ENCODE peak calls at places on chromosomes 12 and 14, in eight cellular contexts. One of them, this sample, is unnamed.

GRCh38 chr12:32201996-32202395 is 95.3 kb downstream of the BICD1 start:
- DNase-seq in HepG2: no peak
- DNase-seq in AG08395: no peak
- DNase-seq in amygdala: no peak
- DNase-seq in ELF-1: no peak
- DNase-seq in tibial nerve: no peak
- DNase-seq in WTC11: no peak
- DNase-seq in stimulated activated CD4-positive, alpha-beta T cell treated with anti-CD3 and anti-CD28 coated beads, TNF-alpha, amount 100 ng/mL, for 1 hour: no peak
- DNase-seq in this sample: no peak

GRCh38 chr12:76470028-76470939 is 89.3 kb downstream of the OSBPL8 start:
- DNase-seq in tibial nerve: no peak
- DNase-seq in stimulated activated CD4-positive, alpha-beta T cell treated with anti-CD3 and anti-CD28 coated beads, TNF-alpha, amount 100 ng/mL, for 1 hour: no peak
- DNase-seq in AG08395: peak; percentile 74
- DNase-seq in ELF-1: no peak
- DNase-seq in HepG2: no peak
- DNase-seq in WTC11: no peak
- DNase-seq in amygdala: no peak
- DNase-seq in this sample: peak; percentile 59

GRCh38 chr14:78222746-78223145 is 52.6 kb downstream of the NRXN3 start:
- DNase-seq in AG08395: no peak
- DNase-seq in stimulated activated CD4-positive, alpha-beta T cell treated with anti-CD3 and anti-CD28 coated beads, TNF-alpha, amount 100 ng/mL, for 1 hour: no peak
- DNase-seq in ELF-1: no peak
- DNase-seq in WTC11: no peak
- DNase-seq in tibial nerve: no peak
- DNase-seq in HepG2: no peak
- DNase-seq in amygdala: no peak
- DNase-seq in this sample: no peak

GRCh38 chr12:22321620-22322019 is 12.9 kb downstream of the ST8SIA1 start:
- DNase-seq in HepG2: no peak
- DNase-seq in WTC11: no peak
- DNase-seq in stimulated activated CD4-positive, alpha-beta T cell treated with anti-CD3 and anti-CD28 coated beads, TNF-alpha, amount 100 ng/mL, for 1 hour: no peak
- DNase-seq in ELF-1: no peak
- DNase-seq in AG08395: peak; percentile 14
- DNase-seq in tibial nerve: no peak
- DNase-seq in amygdala: no peak
- DNase-seq in this sample: no peak

GRCh38 chr12:33825442-33825841 is 196.9 kb upstream of the ALG10 start:
- DNase-seq in HepG2: no peak
- DNase-seq in stimulated activated CD4-positive, alpha-beta T cell treated with anti-CD3 and anti-CD28 coated beads, TNF-alpha, amount 100 ng/mL, for 1 hour: no peak
- DNase-seq in ELF-1: no peak
- DNase-seq in AG08395: no peak
- DNase-seq in WTC11: no peak
- DNase-seq in tibial nerve: no peak
- DNase-seq in amygdala: no peak
- DNase-seq in this sample: no peak

GRCh38 chr12:105948331-105948730 is 190.4 kb downstream of the NUAK1 start:
- DNase-seq in HepG2: no peak
- DNase-seq in stimulated activated CD4-positive, alpha-beta T cell treated with anti-CD3 and anti-CD28 coated beads, TNF-alpha, amount 100 ng/mL, for 1 hour: no peak
- DNase-seq in WTC11: no peak
- DNase-seq in ELF-1: no peak
- DNase-seq in tibial nerve: no peak
- DNase-seq in AG08395: no peak
- DNase-seq in amygdala: no peak
- DNase-seq in this sample: no peak

GRCh38 chr12:46267618-46268348 is 1.1 kb downstream of the SLC38A1 start:
- DNase-seq in HepG2: no peak
- DNase-seq in tibial nerve: no peak
- DNase-seq in stimulated activated CD4-positive, alpha-beta T cell treated with anti-CD3 and anti-CD28 coated beads, TNF-alpha, amount 100 ng/mL, for 1 hour: no peak
- DNase-seq in ELF-1: peak; percentile 41
- DNase-seq in WTC11: no peak
- DNase-seq in AG08395: peak; percentile 32
- DNase-seq in amygdala: no peak
- DNase-seq in this sample: peak; percentile 56

GRCh38 chr14:61280526-61281185 is 482 bp downstream of the TMEM30B start:
- DNase-seq in WTC11: peak; percentile 56
- DNase-seq in tibial nerve: peak; percentile 38
- DNase-seq in ELF-1: peak; percentile 74
- DNase-seq in HepG2: no peak
- DNase-seq in amygdala: no peak
- DNase-seq in stimulated activated CD4-positive, alpha-beta T cell treated with anti-CD3 and anti-CD28 coated beads, TNF-alpha, amount 100 ng/mL, for 1 hour: peak; percentile 45
- DNase-seq in AG08395: peak; percentile 28
- DNase-seq in this sample: peak; percentile 44

GRCh38 chr14:65877631-65878030 is 465.1 kb downstream of the FUT8 start:
- DNase-seq in WTC11: no peak
- DNase-seq in tibial nerve: no peak
- DNase-seq in AG08395: no peak
- DNase-seq in stimulated activated CD4-positive, alpha-beta T cell treated with anti-CD3 and anti-CD28 coated beads, TNF-alpha, amount 100 ng/mL, for 1 hour: no peak
- DNase-seq in amygdala: no peak
- DNase-seq in HepG2: no peak
- DNase-seq in ELF-1: no peak
- DNase-seq in this sample: no peak

GRCh38 chr12:6493580-6494350 is at the start of gene NCAPD2:
- DNase-seq in ELF-1: peak; percentile 98
- DNase-seq in AG08395: peak; percentile 99
- DNase-seq in stimulated activated CD4-positive, alpha-beta T cell treated with anti-CD3 and anti-CD28 coated beads, TNF-alpha, amount 100 ng/mL, for 1 hour: peak; percentile 85
- DNase-seq in WTC11: peak; percentile 93
- DNase-seq in tibial nerve: peak; percentile 84
- DNase-seq in HepG2: peak; percentile 94
- DNase-seq in amygdala: peak; percentile 94
- DNase-seq in this sample: peak; percentile 98

GRCh38 chr14:24944800-24945199 is 105.1 kb downstream of the STXBP6 start:
- DNase-seq in WTC11: no peak
- DNase-seq in AG08395: no peak
- DNase-seq in amygdala: no peak
- DNase-seq in stimulated activated CD4-positive, alpha-beta T cell treated with anti-CD3 and anti-CD28 coated beads, TNF-alpha, amount 100 ng/mL, for 1 hour: no peak
- DNase-seq in ELF-1: no peak
- DNase-seq in HepG2: no peak
- DNase-seq in tibial nerve: no peak
- DNase-seq in this sample: no peak

GRCh38 chr14:104143071-104143470 is 4.7 kb downstream of the KIF26A start:
- DNase-seq in ELF-1: no peak
- DNase-seq in AG08395: no peak
- DNase-seq in stimulated activated CD4-positive, alpha-beta T cell treated with anti-CD3 and anti-CD28 coated beads, TNF-alpha, amount 100 ng/mL, for 1 hour: no peak
- DNase-seq in tibial nerve: no peak
- DNase-seq in WTC11: no peak
- DNase-seq in amygdala: no peak
- DNase-seq in HepG2: no peak
- DNase-seq in this sample: no peak

GRCh38 chr12:19121449-19122018 is 8.0 kb upstream of the PLEKHA5 start:
- DNase-seq in AG08395: no peak
- DNase-seq in amygdala: no peak
- DNase-seq in HepG2: no peak
- DNase-seq in stimulated activated CD4-positive, alpha-beta T cell treated with anti-CD3 and anti-CD28 coated beads, TNF-alpha, amount 100 ng/mL, for 1 hour: no peak
- DNase-seq in ELF-1: no peak
- DNase-seq in WTC11: no peak
- DNase-seq in tibial nerve: no peak
- DNase-seq in this sample: peak; percentile 18

GRCh38 chr14:81434230-81434629 is 34.1 kb upstream of the STON2 start:
- DNase-seq in HepG2: no peak
- DNase-seq in amygdala: no peak
- DNase-seq in AG08395: no peak
- DNase-seq in stimulated activated CD4-positive, alpha-beta T cell treated with anti-CD3 and anti-CD28 coated beads, TNF-alpha, amount 100 ng/mL, for 1 hour: no peak
- DNase-seq in WTC11: no peak
- DNase-seq in tibial nerve: no peak
- DNase-seq in ELF-1: no peak
- DNase-seq in this sample: no peak

GRCh38 chr14:100576091-100577085 is 10.8 kb downstream of the BEGAIN start:
- DNase-seq in stimulated activated CD4-positive, alpha-beta T cell treated with anti-CD3 and anti-CD28 coated beads, TNF-alpha, amount 100 ng/mL, for 1 hour: no peak
- DNase-seq in tibial nerve: no peak
- DNase-seq in WTC11: peak; percentile 8
- DNase-seq in ELF-1: no peak
- DNase-seq in AG08395: no peak
- DNase-seq in amygdala: no peak
- DNase-seq in HepG2: no peak
- DNase-seq in this sample: no peak

GRCh38 chr12:112924986-112925385 is 13.3 kb upstream of the OAS3 start:
- DNase-seq in HepG2: peak; percentile 56
- DNase-seq in amygdala: no peak
- DNase-seq in ELF-1: no peak
- DNase-seq in tibial nerve: no peak
- DNase-seq in stimulated activated CD4-positive, alpha-beta T cell treated with anti-CD3 and anti-CD28 coated beads, TNF-alpha, amount 100 ng/mL, for 1 hour: no peak
- DNase-seq in AG08395: no peak
- DNase-seq in WTC11: no peak
- DNase-seq in this sample: no peak

GRCh38 chr12:75951399-75952228 is 80.0 kb downstream of the PHLDA1 start:
- DNase-seq in AG08395: no peak
- DNase-seq in amygdala: no peak
- DNase-seq in tibial nerve: no peak
- DNase-seq in ELF-1: no peak
- DNase-seq in stimulated activated CD4-positive, alpha-beta T cell treated with anti-CD3 and anti-CD28 coated beads, TNF-alpha, amount 100 ng/mL, for 1 hour: no peak
- DNase-seq in HepG2: no peak
- DNase-seq in WTC11: no peak
- DNase-seq in this sample: no peak

GRCh38 chr14:23146423-23146910 is 27.4 kb upstream of the CEBPE start:
- DNase-seq in AG08395: no peak
- DNase-seq in WTC11: no peak
- DNase-seq in ELF-1: peak; percentile 28
- DNase-seq in stimulated activated CD4-positive, alpha-beta T cell treated with anti-CD3 and anti-CD28 coated beads, TNF-alpha, amount 100 ng/mL, for 1 hour: no peak
- DNase-seq in tibial nerve: no peak
- DNase-seq in amygdala: no peak
- DNase-seq in HepG2: no peak
- DNase-seq in this sample: no peak

GRCh38 chr12:104220931-104221330 is 5.4 kb downstream of the TXNRD1 start:
- DNase-seq in ELF-1: no peak
- DNase-seq in WTC11: no peak
- DNase-seq in AG08395: no peak
- DNase-seq in tibial nerve: no peak
- DNase-seq in HepG2: no peak
- DNase-seq in amygdala: no peak
- DNase-seq in stimulated activated CD4-positive, alpha-beta T cell treated with anti-CD3 and anti-CD28 coated beads, TNF-alpha, amount 100 ng/mL, for 1 hour: no peak
- DNase-seq in this sample: no peak

GRCh38 chr12:32051511-32052299 is 54.9 kb upstream of the BICD1 start:
- DNase-seq in HepG2: no peak
- DNase-seq in ELF-1: peak; percentile 65
- DNase-seq in stimulated activated CD4-positive, alpha-beta T cell treated with anti-CD3 and anti-CD28 coated beads, TNF-alpha, amount 100 ng/mL, for 1 hour: no peak
- DNase-seq in WTC11: no peak
- DNase-seq in tibial nerve: no peak
- DNase-seq in AG08395: peak; percentile 54
- DNase-seq in amygdala: no peak
- DNase-seq in this sample: peak; percentile 49

GRCh38 chr12:95859344-95859816 is 628 bp downstream of the SNRPF start:
- DNase-seq in AG08395: peak; percentile 5
- DNase-seq in WTC11: no peak
- DNase-seq in HepG2: peak; percentile 18
- DNase-seq in tibial nerve: no peak
- DNase-seq in ELF-1: peak; percentile 37
- DNase-seq in stimulated activated CD4-positive, alpha-beta T cell treated with anti-CD3 and anti-CD28 coated beads, TNF-alpha, amount 100 ng/mL, for 1 hour: no peak
- DNase-seq in amygdala: no peak
- DNase-seq in this sample: peak; percentile 12

GRCh38 chr12:40697566-40698257 is 5.5 kb downstream of the CNTN1 start:
- DNase-seq in tibial nerve: no peak
- DNase-seq in ELF-1: no peak
- DNase-seq in stimulated activated CD4-positive, alpha-beta T cell treated with anti-CD3 and anti-CD28 coated beads, TNF-alpha, amount 100 ng/mL, for 1 hour: no peak
- DNase-seq in amygdala: no peak
- DNase-seq in HepG2: no peak
- DNase-seq in WTC11: no peak
- DNase-seq in AG08395: no peak
- DNase-seq in this sample: no peak

GRCh38 chr14:103686831-103687485 is 28.3 kb downstream of the XRCC3 start:
- DNase-seq in AG08395: no peak
- DNase-seq in ELF-1: no peak
- DNase-seq in HepG2: no peak
- DNase-seq in amygdala: no peak
- DNase-seq in tibial nerve: no peak
- DNase-seq in stimulated activated CD4-positive, alpha-beta T cell treated with anti-CD3 and anti-CD28 coated beads, TNF-alpha, amount 100 ng/mL, for 1 hour: no peak
- DNase-seq in WTC11: no peak
- DNase-seq in this sample: no peak

GRCh38 chr12:115378296-115378695 is 694.3 kb upstream of the TBX3 start:
- DNase-seq in tibial nerve: no peak
- DNase-seq in ELF-1: no peak
- DNase-seq in HepG2: no peak
- DNase-seq in stimulated activated CD4-positive, alpha-beta T cell treated with anti-CD3 and anti-CD28 coated beads, TNF-alpha, amount 100 ng/mL, for 1 hour: no peak
- DNase-seq in WTC11: no peak
- DNase-seq in AG08395: no peak
- DNase-seq in amygdala: no peak
- DNase-seq in this sample: no peak

GRCh38 chr12:51845451-51845850 is 3.1 kb downstream of the FIGNL2 start:
- DNase-seq in amygdala: no peak
- DNase-seq in WTC11: no peak
- DNase-seq in AG08395: no peak
- DNase-seq in ELF-1: no peak
- DNase-seq in stimulated activated CD4-positive, alpha-beta T cell treated with anti-CD3 and anti-CD28 coated beads, TNF-alpha, amount 100 ng/mL, for 1 hour: no peak
- DNase-seq in tibial nerve: no peak
- DNase-seq in HepG2: peak; percentile 47
- DNase-seq in this sample: no peak

GRCh38 chr12:32379667-32380066 is 19.7 kb upstream of the FGD4 start:
- DNase-seq in ELF-1: no peak
- DNase-seq in stimulated activated CD4-positive, alpha-beta T cell treated with anti-CD3 and anti-CD28 coated beads, TNF-alpha, amount 100 ng/mL, for 1 hour: no peak
- DNase-seq in tibial nerve: no peak
- DNase-seq in HepG2: peak; percentile 25
- DNase-seq in amygdala: no peak
- DNase-seq in AG08395: no peak
- DNase-seq in WTC11: no peak
- DNase-seq in this sample: no peak

GRCh38 chr12:21677622-21678277 is 20.1 kb upstream of the LDHB start:
- DNase-seq in amygdala: no peak
- DNase-seq in WTC11: no peak
- DNase-seq in AG08395: no peak
- DNase-seq in tibial nerve: no peak
- DNase-seq in ELF-1: no peak
- DNase-seq in stimulated activated CD4-positive, alpha-beta T cell treated with anti-CD3 and anti-CD28 coated beads, TNF-alpha, amount 100 ng/mL, for 1 hour: no peak
- DNase-seq in HepG2: no peak
- DNase-seq in this sample: peak; percentile 17

GRCh38 chr12:50411051-50411660 is 10.5 kb downstream of the LARP4 start:
- DNase-seq in tibial nerve: no peak
- DNase-seq in ELF-1: no peak
- DNase-seq in HepG2: no peak
- DNase-seq in stimulated activated CD4-positive, alpha-beta T cell treated with anti-CD3 and anti-CD28 coated beads, TNF-alpha, amount 100 ng/mL, for 1 hour: no peak
- DNase-seq in AG08395: no peak
- DNase-seq in WTC11: no peak
- DNase-seq in amygdala: no peak
- DNase-seq in this sample: no peak

GRCh38 chr12:132238487-132239248 is 90.7 kb downstream of the GALNT9 start:
- DNase-seq in tibial nerve: no peak
- DNase-seq in ELF-1: no peak
- DNase-seq in HepG2: no peak
- DNase-seq in AG08395: no peak
- DNase-seq in WTC11: no peak
- DNase-seq in amygdala: no peak
- DNase-seq in stimulated activated CD4-positive, alpha-beta T cell treated with anti-CD3 and anti-CD28 coated beads, TNF-alpha, amount 100 ng/mL, for 1 hour: no peak
- DNase-seq in this sample: no peak

GRCh38 chr12:48489012-48489411 is 6.7 kb downstream of the C12orf54 start:
- DNase-seq in HepG2: no peak
- DNase-seq in WTC11: no peak
- DNase-seq in stimulated activated CD4-positive, alpha-beta T cell treated with anti-CD3 and anti-CD28 coated beads, TNF-alpha, amount 100 ng/mL, for 1 hour: no peak
- DNase-seq in ELF-1: no peak
- DNase-seq in AG08395: peak; percentile 18
- DNase-seq in tibial nerve: no peak
- DNase-seq in amygdala: no peak
- DNase-seq in this sample: no peak

GRCh38 chr14:99612065-99612736 is 8.2 kb upstream of the CCDC85C start:
- DNase-seq in ELF-1: no peak
- DNase-seq in AG08395: no peak
- DNase-seq in HepG2: no peak
- DNase-seq in tibial nerve: no peak
- DNase-seq in amygdala: no peak
- DNase-seq in WTC11: no peak
- DNase-seq in stimulated activated CD4-positive, alpha-beta T cell treated with anti-CD3 and anti-CD28 coated beads, TNF-alpha, amount 100 ng/mL, for 1 hour: no peak
- DNase-seq in this sample: no peak

GRCh38 chr12:56221233-56221756 is 427 bp downstream of the RNF41 start:
- DNase-seq in stimulated activated CD4-positive, alpha-beta T cell treated with anti-CD3 and anti-CD28 coated beads, TNF-alpha, amount 100 ng/mL, for 1 hour: no peak
- DNase-seq in AG08395: peak; percentile 93
- DNase-seq in tibial nerve: no peak
- DNase-seq in WTC11: peak; percentile 62
- DNase-seq in ELF-1: peak; percentile 74
- DNase-seq in amygdala: peak; percentile 44
- DNase-seq in HepG2: no peak
- DNase-seq in this sample: peak; percentile 88

GRCh38 chr14:105854600-105855245 is 328.3 kb downstream of the TMEM121 start:
- DNase-seq in amygdala: no peak
- DNase-seq in AG08395: no peak
- DNase-seq in ELF-1: no peak
- DNase-seq in HepG2: no peak
- DNase-seq in WTC11: no peak
- DNase-seq in stimulated activated CD4-positive, alpha-beta T cell treated with anti-CD3 and anti-CD28 coated beads, TNF-alpha, amount 100 ng/mL, for 1 hour: no peak
- DNase-seq in tibial nerve: no peak
- DNase-seq in this sample: no peak

GRCh38 chr12:107641154-107641553 is 44.4 kb upstream of the PWP1 start:
- DNase-seq in amygdala: no peak
- DNase-seq in stimulated activated CD4-positive, alpha-beta T cell treated with anti-CD3 and anti-CD28 coated beads, TNF-alpha, amount 100 ng/mL, for 1 hour: no peak
- DNase-seq in WTC11: no peak
- DNase-seq in tibial nerve: no peak
- DNase-seq in HepG2: no peak
- DNase-seq in ELF-1: no peak
- DNase-seq in AG08395: no peak
- DNase-seq in this sample: no peak

This sample was measured in AG08396.